ENCODE peak calls at places on chromosomes 4 and X, in ten cellular contexts. W is adrenal gland, F is thyroid gland, A is stomach, H is A549, N is IMR-90, G is spleen, M is esophagus muscularis mucosa, U is uterus, K is HCT116. E is an unnamed sample.

GRCh38 chrX:110512341-110512740 is 153.7 kb downstream of the RTL9 start:
- DNase-seq in W (no peak), F (no peak), A (no peak), H (no peak), N (no peak), G (no peak), M (no peak), U (no peak), K (no peak), E (no peak)

GRCh38 chr4:180028682-180029081 is 2214.5 kb upstream of the TENM3 start:
- DNase-seq in W (peak), F (peak), A (no peak), H (no peak), N (peak), G (peak), M (no peak), U (no peak), K (peak), E (peak)

GRCh38 chr4:55503164-55503563 is 43.5 kb downstream of the CLOCK start:
- DNase-seq in W (no peak), F (no peak), A (no peak), H (no peak), N (peak), G (no peak), M (no peak), U (no peak), K (peak), E (no peak)

GRCh38 chr4:138650917-138651564 is 364.5 kb upstream of the NOCT start:
- DNase-seq in W (no peak), F (no peak), A (no peak), H (no peak), N (peak), G (no peak), M (peak), U (peak), K (no peak), E (no peak)

GRCh38 chrX:155216940-155217450 is 735 bp downstream of the VBP1 start:
- DNase-seq in W (no peak), F (no peak), A (no peak), H (no peak), N (peak), G (no peak), M (no peak), U (no peak), K (no peak), E (no peak)

GRCh38 chrX:109760241-109760921 is 27.3 kb upstream of the ACSL4 start:
- DNase-seq in W (no peak), F (no peak), A (no peak), H (no peak), N (no peak), G (no peak), M (no peak), U (no peak), K (no peak), E (no peak)

GRCh38 chrX:54358424-54359211 is 772 bp upstream of the WNK3 start:
- DNase-seq in W (peak), F (peak), A (no peak), H (no peak), N (peak), G (peak), M (no peak), U (peak), K (no peak), E (peak)

GRCh38 chrX:11241720-11242119 is 51.5 kb upstream of the AMELX start:
- DNase-seq in W (no peak), F (no peak), A (no peak), H (no peak), N (no peak), G (no peak), M (no peak), U (no peak), K (no peak), E (no peak)

GRCh38 chrX:63350551-63350950 is 581 bp downstream of the SPIN4 start:
- DNase-seq in W (peak), F (peak), A (no peak), H (peak), N (no peak), G (peak), M (no peak), U (peak), K (no peak), E (peak)

GRCh38 chrX:905828-906566 is 275.4 kb downstream of the SHOX start:
- DNase-seq in W (no peak), F (no peak), A (no peak), H (no peak), N (no peak), G (peak), M (peak), U (no peak), K (no peak), E (no peak)

GRCh38 chrX:109886122-109886761 is 116.7 kb upstream of the TMEM164 start:
- DNase-seq in W (peak), F (peak), A (peak), H (peak), N (peak), G (no peak), M (no peak), U (no peak), K (peak), E (peak)

GRCh38 chr4:121567748-121568147 is 129.0 kb downstream of the ANXA5 start:
- DNase-seq in W (no peak), F (no peak), A (no peak), H (no peak), N (no peak), G (no peak), M (no peak), U (no peak), K (no peak), E (no peak)

GRCh38 chrX:85309717-85310116 is 65.9 kb downstream of the ZNF711 start:
- DNase-seq in W (no peak), F (no peak), A (no peak), H (no peak), N (no peak), G (no peak), M (no peak), U (no peak), K (peak), E (no peak)

GRCh38 chrX:21972721-21973120 is 32.2 kb downstream of the SMS start:
- DNase-seq in W (peak), F (no peak), A (no peak), H (no peak), N (peak), G (no peak), M (no peak), U (peak), K (no peak), E (no peak)

GRCh38 chrX:50579955-50580354 is 109.3 kb upstream of the DGKK start:
- DNase-seq in W (peak), F (peak), A (peak), H (peak), N (peak), G (no peak), M (no peak), U (no peak), K (peak), E (peak)

GRCh38 chrX:122934131-122934530 is 249.9 kb upstream of the GRIA3 start:
- DNase-seq in W (no peak), F (no peak), A (no peak), H (no peak), N (no peak), G (no peak), M (no peak), U (no peak), K (no peak), E (no peak)

GRCh38 chrX:36414056-36414455 is 494.5 kb downstream of the CFAP47 start:
- DNase-seq in W (no peak), F (no peak), A (no peak), H (no peak), N (no peak), G (no peak), M (no peak), U (no peak), K (no peak), E (no peak)

GRCh38 chr4:119040711-119041185 is 94.9 kb upstream of the MYOZ2 start:
- DNase-seq in W (no peak), F (no peak), A (no peak), H (no peak), N (peak), G (no peak), M (no peak), U (no peak), K (no peak), E (no peak)

GRCh38 chr4:173365359-173365996 is 5.3 kb upstream of the SAP30 start:
- DNase-seq in W (no peak), F (no peak), A (no peak), H (no peak), N (no peak), G (no peak), M (no peak), U (no peak), K (no peak), E (no peak)

GRCh38 chrX:97159916-97160800 is 276.4 kb downstream of the RPA4 start:
- DNase-seq in W (no peak), F (no peak), A (no peak), H (no peak), N (no peak), G (no peak), M (no peak), U (no peak), K (no peak), E (no peak)

GRCh38 chrX:54818221-54818620 is 10.7 kb downstream of the MAGED2 start:
- DNase-seq in W (no peak), F (no peak), A (no peak), H (no peak), N (no peak), G (no peak), M (no peak), U (no peak), K (no peak), E (no peak)

GRCh38 chr4:52640808-52641595 is 18.1 kb downstream of the USP46 start:
- DNase-seq in W (no peak), F (no peak), A (no peak), H (no peak), N (peak), G (no peak), M (no peak), U (no peak), K (peak), E (no peak)

GRCh38 chrX:130523460-130524394 is 121.9 kb downstream of the RBMX2 start:
- DNase-seq in W (peak), F (peak), A (peak), H (no peak), N (no peak), G (no peak), M (no peak), U (peak), K (no peak), E (peak)

GRCh38 chrX:78658851-78659744 is at the start of gene RTL3:
- DNase-seq in W (no peak), F (no peak), A (no peak), H (no peak), N (peak), G (no peak), M (no peak), U (no peak), K (no peak), E (no peak)

GRCh38 chr4:173457893-173458292 is 59.0 kb upstream of the SCRG1 start:
- DNase-seq in W (no peak), F (no peak), A (no peak), H (no peak), N (no peak), G (no peak), M (no peak), U (no peak), K (no peak), E (no peak)

GRCh38 chr4:73690051-73690744 is 50.2 kb upstream of the CXCL8 start:
- DNase-seq in W (no peak), F (no peak), A (no peak), H (no peak), N (peak), G (no peak), M (no peak), U (no peak), K (no peak), E (no peak)

GRCh38 chrX:43850612-43851011 is 31.6 kb downstream of the MAOB start:
- DNase-seq in W (no peak), F (no peak), A (no peak), H (no peak), N (no peak), G (no peak), M (no peak), U (no peak), K (no peak), E (no peak)

GRCh38 chr4:48114396-48114795 is 19.7 kb downstream of the TXK start:
- DNase-seq in W (no peak), F (no peak), A (no peak), H (no peak), N (no peak), G (no peak), M (no peak), U (no peak), K (no peak), E (no peak)

GRCh38 chr4:48112017-48112667 is 21.9 kb downstream of the TXK start:
- DNase-seq in W (no peak), F (no peak), A (no peak), H (no peak), N (peak), G (peak), M (no peak), U (no peak), K (no peak), E (no peak)

GRCh38 chr4:48120132-48120531 is 13.9 kb downstream of the TXK start:
- DNase-seq in W (no peak), F (no peak), A (no peak), H (no peak), N (no peak), G (no peak), M (no peak), U (no peak), K (no peak), E (no peak)

GRCh38 chr4:48118081-48118480 is 16.0 kb downstream of the TXK start:
- DNase-seq in W (no peak), F (no peak), A (no peak), H (no peak), N (no peak), G (no peak), M (no peak), U (no peak), K (no peak), E (no peak)

DNA sequence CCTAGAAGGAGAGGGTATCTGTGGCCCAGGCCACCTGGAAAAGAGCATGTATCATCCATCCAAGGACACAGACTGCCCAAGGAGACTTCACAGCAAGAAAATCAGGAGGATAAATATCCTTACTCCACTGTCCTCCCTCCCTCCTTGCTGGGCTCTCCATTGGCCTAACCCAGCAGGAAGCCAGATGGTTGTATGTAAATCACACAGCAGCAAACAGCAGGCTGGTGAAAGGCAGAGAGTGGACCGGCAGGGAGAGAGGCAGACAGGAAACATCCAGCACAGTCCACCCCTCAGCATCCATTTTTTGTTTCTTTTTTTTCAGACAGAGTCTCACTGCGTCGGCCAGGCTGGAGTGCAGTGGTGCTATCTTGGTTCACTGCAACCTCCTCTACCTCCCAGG is 17.5 kb downstream of the TXK start:
- DNase-seq in W (no peak), F (no peak), A (no peak), H (no peak), N (no peak), G (no peak), M (no peak), U (no peak), K (no peak), E (no peak)
- H3K27ac ChIP-seq in W (no peak), F (no peak), A (no peak), H (no peak), N (no peak), G (no peak), M (no peak), U (no peak), K (no peak), E (no peak)

DNA sequence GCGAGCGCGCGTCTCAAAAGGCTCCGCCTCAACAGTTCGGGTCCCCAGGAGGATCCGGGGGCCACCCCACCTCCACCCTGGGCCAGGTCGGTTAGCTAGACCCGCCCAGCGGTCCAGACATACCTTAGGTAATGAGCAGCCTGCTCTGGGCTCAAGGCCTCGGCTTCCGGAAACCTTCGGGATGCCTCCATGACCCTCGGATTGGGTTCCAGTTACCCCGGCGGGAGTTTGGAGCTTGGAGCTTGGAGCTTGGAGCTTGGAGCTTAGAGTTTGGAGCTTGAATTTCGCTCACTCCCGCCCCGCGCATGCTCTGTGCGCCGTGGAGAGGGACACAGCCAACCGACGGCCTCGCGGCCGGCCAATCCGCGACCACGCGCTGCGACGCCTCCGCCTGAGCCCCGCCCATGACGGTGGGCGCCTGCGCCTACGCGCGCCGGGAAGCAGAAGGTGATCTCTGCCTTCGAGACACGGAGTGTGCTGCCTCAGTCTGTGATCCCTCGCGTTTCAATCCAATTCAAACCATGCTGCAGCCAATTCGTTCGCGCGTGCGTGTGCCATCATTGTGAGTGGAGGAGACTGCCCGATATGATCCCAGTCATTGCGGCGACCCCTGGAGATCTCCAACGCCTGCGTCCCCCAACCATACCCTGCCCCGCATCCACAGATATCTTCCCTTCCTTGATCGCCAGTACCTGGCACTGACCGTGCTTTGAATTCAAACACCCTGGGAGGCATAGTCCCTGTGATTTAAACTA is at the start of gene ERCC6L:
- DNase-seq in W (peak), F (peak), A (peak), H (peak), N (peak), G (peak), M (peak), U (peak), K (peak), E (peak)
- TF ChIP-seq POLR2A in W (peak), F (peak), A (no peak), H (peak), N (no peak), G (no peak), M (no peak), U (peak), K (peak), E (peak)

GRCh38 chr4:99722006-99722405 is 64.4 kb upstream of the C4orf54 start:
- DNase-seq in W (no peak), F (no peak), A (no peak), H (no peak), N (no peak), G (no peak), M (no peak), U (no peak), K (no peak), E (no peak)
- H3K27ac ChIP-seq in W (no peak), F (peak), A (no peak), H (peak), N (no peak), G (no peak), M (peak), U (peak), K (no peak), E (peak)

DNA sequence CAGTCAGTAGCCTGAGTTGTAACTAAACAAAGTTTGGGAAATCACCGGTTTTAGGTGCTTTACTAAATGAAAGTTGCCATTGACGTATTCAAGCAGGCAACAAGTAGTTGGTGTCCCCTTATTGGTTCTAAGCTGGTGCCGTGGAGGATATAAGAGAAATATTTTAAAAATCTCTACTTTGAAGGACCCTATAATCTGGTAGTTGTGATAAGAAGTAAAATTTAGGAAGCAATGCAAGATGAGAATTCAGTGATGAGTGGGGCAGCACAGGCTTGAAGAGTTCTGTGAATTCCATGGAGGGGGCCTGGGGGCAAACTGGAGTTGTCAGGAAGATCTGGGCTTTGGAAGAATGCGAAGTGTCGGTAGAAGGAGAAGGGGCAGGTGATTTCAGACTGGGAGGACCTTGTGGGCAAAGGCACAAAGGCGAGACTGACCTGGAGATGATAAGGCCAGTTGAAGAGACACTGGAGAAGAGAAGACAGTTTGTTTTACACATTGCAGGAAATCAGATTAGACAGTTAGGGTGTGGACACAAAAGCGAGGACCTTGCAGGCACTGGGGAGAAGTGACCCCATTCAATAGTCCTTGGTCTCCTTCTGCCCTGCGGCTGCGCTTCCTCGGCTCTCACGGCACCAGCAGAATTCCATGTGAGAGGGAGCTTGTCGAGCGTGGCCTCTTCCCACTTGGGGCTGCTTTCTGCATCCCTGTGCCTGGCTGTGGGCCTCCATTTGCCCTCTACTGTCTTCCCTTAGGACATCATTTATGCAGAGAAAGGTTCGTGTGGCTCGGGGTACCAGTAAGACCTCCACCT is 1.3 kb downstream of the RHOH start:
- DNase-seq in W (no peak), F (no peak), A (no peak), H (no peak), N (no peak), G (no peak), M (no peak), U (no peak), K (no peak), E (no peak)
- TF ChIP-seq POLR2A in W (no peak), F (no peak), A (no peak), H (no peak), N (no peak), G (no peak), M (no peak), U (no peak), K (no peak), E (no peak)

GRCh38 chr4:174713821-174714220 is 115.2 kb downstream of the GLRA3 start:
- DNase-seq in W (no peak), F (no peak), A (no peak), H (no peak), N (no peak), G (no peak), M (no peak), U (no peak), K (no peak), E (no peak)
- H3K27ac ChIP-seq in W (no peak), F (no peak), A (no peak), H (peak), N (no peak), G (no peak), M (no peak), U (peak), K (no peak), E (no peak)

GRCh38 chr4:183504064-183504929 is 561 bp upstream of the ING2 start:
- DNase-seq in W (peak), F (peak), A (peak), H (peak), N (peak), G (peak), M (peak), U (peak), K (peak), E (peak)
- TF ChIP-seq POLR2A in W (peak), F (peak), A (no peak), H (peak), N (peak), G (no peak), M (peak), U (peak), K (no peak), E (peak)

GRCh38 chr4:61553562-61554125 is 353.5 kb downstream of the ADGRL3 start:
- DNase-seq in W (no peak), F (no peak), A (no peak), H (no peak), N (no peak), G (no peak), M (no peak), U (no peak), K (no peak), E (no peak)

GRCh38 chr4:61561028-61561427 is 360.9 kb downstream of the ADGRL3 start:
- DNase-seq in W (no peak), F (no peak), A (no peak), H (no peak), N (no peak), G (no peak), M (no peak), U (no peak), K (no peak), E (no peak)

GRCh38 chr4:61556277-61556676 is 356.2 kb downstream of the ADGRL3 start:
- DNase-seq in W (no peak), F (no peak), A (no peak), H (no peak), N (no peak), G (no peak), M (no peak), U (no peak), K (no peak), E (no peak)

GRCh38 chr4:61555789-61556188 is 355.7 kb downstream of the ADGRL3 start:
- DNase-seq in W (peak), F (no peak), A (peak), H (no peak), N (peak), G (no peak), M (no peak), U (peak), K (no peak), E (no peak)
- H3K27ac ChIP-seq in W (peak), F (no peak), A (no peak), H (no peak), N (no peak), G (no peak), M (no peak), U (peak), K (no peak), E (no peak)

E was measured in body of pancreas.